ENCODE peak calls at places on chromosomes 6 and 20, in seven cellular contexts. L is epithelial cell of esophagus; J is HFF-Myc; F is fibroblast of villous mesenchyme; Q is CD8-positive, alpha-beta T cell; Y is sigmoid colon; O is IMR-90. A is an unnamed sample.

GRCh38 chr6:125749864-125750691 is 646 bp downstream of the HEY2 start:
- DNase-seq in L (no peak), J (no peak), F (no peak), Q (no peak), Y (no peak), O (no peak), A (no peak)

GRCh38 chr6:36596359-36596758 is 2.2 kb downstream of the SRSF3 start:
- DNase-seq in L (no peak), J (no peak), F (peak), Q (no peak), Y (peak), O (no peak), A (no peak)

GRCh38 chr6:44309631-44310030 is 3.5 kb downstream of the AARS2 start:
- DNase-seq in L (no peak), J (no peak), F (no peak), Q (no peak), Y (no peak), O (no peak), A (no peak)

GRCh38 chr6:89411269-89412070 is 603 bp downstream of the RRAGD start:
- DNase-seq in L (no peak), J (no peak), F (no peak), Q (no peak), Y (peak), O (no peak), A (no peak)

GRCh38 chr20:18637296-18637695 is 49.4 kb downstream of the DTD1 start:
- DNase-seq in L (no peak), J (no peak), F (peak), Q (no peak), Y (no peak), O (no peak), A (no peak)

GRCh38 chr6:43636312-43636667 is 650 bp downstream of the MAD2L1BP start:
- DNase-seq in L (peak), J (no peak), F (peak), Q (no peak), Y (no peak), O (peak), A (no peak)

GRCh38 chr6:170179925-170180324 is 111.0 kb downstream of the DLL1 start:
- DNase-seq in L (no peak), J (no peak), F (no peak), Q (no peak), Y (no peak), O (no peak), A (no peak)

GRCh38 chr6:167782698-167783517 is 43.8 kb upstream of the AFDN start:
- DNase-seq in L (no peak), J (no peak), F (no peak), Q (no peak), Y (peak), O (no peak), A (no peak)

GRCh38 chr20:22453244-22454080 is 130.9 kb downstream of the FOXA2 start:
- DNase-seq in L (peak), J (no peak), F (peak), Q (no peak), Y (no peak), O (no peak), A (no peak)

GRCh38 chr6:135606392-135606791 is 108.9 kb upstream of the AHI1 start:
- DNase-seq in L (no peak), J (no peak), F (no peak), Q (no peak), Y (no peak), O (no peak), A (no peak)

GRCh38 chr6:111823831-111824607 is 49.2 kb downstream of the FYN start:
- DNase-seq in L (peak), J (peak), F (peak), Q (no peak), Y (no peak), O (peak), A (peak)

GRCh38 chr6:140174509-140174908 is 800.1 kb upstream of the CITED2 start:
- DNase-seq in L (peak), J (peak), F (peak), Q (no peak), Y (no peak), O (peak), A (peak)

GRCh38 chr6:168905451-168906090 is 348.1 kb downstream of the THBS2 start:
- DNase-seq in L (peak), J (no peak), F (no peak), Q (peak), Y (no peak), O (no peak), A (no peak)

GRCh38 chr6:44254957-44255808 is 2.1 kb downstream of the SLC35B2 start:
- DNase-seq in L (no peak), J (no peak), F (no peak), Q (no peak), Y (no peak), O (no peak), A (no peak)

GRCh38 chr20:62737271-62737761 is 28.7 kb downstream of the NTSR1 start:
- DNase-seq in L (no peak), J (no peak), F (no peak), Q (no peak), Y (no peak), O (no peak), A (no peak)

GRCh38 chr6:45044510-45045252 is 283.4 kb upstream of the RUNX2 start:
- DNase-seq in L (peak), J (no peak), F (no peak), Q (no peak), Y (no peak), O (no peak), A (no peak)

GRCh38 chr6:25392372-25392771 is 113.2 kb downstream of the CARMIL1 start:
- DNase-seq in L (peak), J (no peak), F (no peak), Q (no peak), Y (no peak), O (no peak), A (no peak)

GRCh38 chr6:38648629-38649028 is 8.9 kb upstream of the BTBD9 start:
- DNase-seq in L (no peak), J (no peak), F (no peak), Q (no peak), Y (no peak), O (no peak), A (no peak)

GRCh38 chr6:13013681-13014550 is 297.3 kb downstream of the PHACTR1 start:
- DNase-seq in L (no peak), J (no peak), F (no peak), Q (no peak), Y (no peak), O (no peak), A (peak)

GRCh38 chr6:80143312-80143960 is 37.0 kb downstream of the BCKDHB start:
- DNase-seq in L (peak), J (peak), F (peak), Q (no peak), Y (peak), O (peak), A (peak)

GRCh38 chr20:6178537-6178936 is 55.7 kb upstream of the FERMT1 start:
- DNase-seq in L (peak), J (no peak), F (peak), Q (no peak), Y (no peak), O (peak), A (peak)

GRCh38 chr6:101730954-101731353 is 337.4 kb downstream of the GRIK2 start:
- DNase-seq in L (peak), J (no peak), F (peak), Q (no peak), Y (no peak), O (peak), A (peak)

GRCh38 chr6:165245716-165246115 is 63.7 kb downstream of the C6orf118 start:
- DNase-seq in L (peak), J (no peak), F (no peak), Q (no peak), Y (no peak), O (no peak), A (no peak)

GRCh38 chr6:44388135-44388487 is 605 bp downstream of the CDC5L start:
- DNase-seq in L (no peak), J (no peak), F (peak), Q (no peak), Y (no peak), O (no peak), A (no peak)

GRCh38 chr6:102327697-102328227 is 934.3 kb downstream of the GRIK2 start:
- DNase-seq in L (peak), J (no peak), F (no peak), Q (no peak), Y (no peak), O (no peak), A (no peak)

GRCh38 chr20:23528867-23529431 is 38.0 kb downstream of the CST8 start:
- DNase-seq in L (peak), J (no peak), F (no peak), Q (no peak), Y (no peak), O (no peak), A (no peak)

GRCh38 chr6:127297502-127298070 is 30.9 kb downstream of the RNF146 start:
- DNase-seq in L (no peak), J (no peak), F (no peak), Q (no peak), Y (no peak), O (no peak), A (no peak)

GRCh38 chr6:4687989-4688947 is 87.9 kb upstream of the CDYL start:
- DNase-seq in L (peak), J (no peak), F (peak), Q (no peak), Y (no peak), O (peak), A (peak)

GRCh38 chr6:12356983-12357972 is 67.1 kb downstream of the EDN1 start:
- DNase-seq in L (peak), J (no peak), F (no peak), Q (no peak), Y (no peak), O (no peak), A (no peak)

GRCh38 chr6:122652431-122652830 is 42.2 kb downstream of the PKIB start:
- DNase-seq in L (peak), J (no peak), F (peak), Q (no peak), Y (no peak), O (peak), A (peak)

GRCh38 chr6:30678964-30679726 is 6.3 kb upstream of the DHX16 start:
- DNase-seq in L (peak), J (peak), F (peak), Q (peak), Y (peak), O (peak), A (peak)
- TF ChIP-seq CTCF in L (peak), J (peak), F (peak), Q (peak), Y (peak), O (peak), A (peak)

GRCh38 chr6:7309050-7309449 is 3.9 kb downstream of the SSR1 start:
- DNase-seq in L (no peak), J (no peak), F (no peak), Q (no peak), Y (no peak), O (no peak), A (no peak)

GRCh38 chr6:7313505-7314165 is 636 bp upstream of the SSR1 start:
- DNase-seq in L (peak), J (no peak), F (no peak), Q (no peak), Y (no peak), O (no peak), A (no peak)

GRCh38 chr6:7311920-7312615 is 931 bp downstream of the SSR1 start:
- DNase-seq in L (peak), J (no peak), F (peak), Q (no peak), Y (no peak), O (peak), A (peak)

GRCh38 chr6:7312616-7313504 is at the start of gene SSR1:
- DNase-seq in L (peak), J (peak), F (peak), Q (peak), Y (peak), O (peak), A (peak)

GRCh38 chr6:7311171-7311570 is 1.8 kb downstream of the SSR1 start:
- DNase-seq in L (no peak), J (no peak), F (peak), Q (no peak), Y (no peak), O (no peak), A (peak)
- H3K4me3 ChIP-seq in L (peak), J (peak), F (peak), Q (no peak), Y (no peak), O (peak), A (peak)

DNA sequence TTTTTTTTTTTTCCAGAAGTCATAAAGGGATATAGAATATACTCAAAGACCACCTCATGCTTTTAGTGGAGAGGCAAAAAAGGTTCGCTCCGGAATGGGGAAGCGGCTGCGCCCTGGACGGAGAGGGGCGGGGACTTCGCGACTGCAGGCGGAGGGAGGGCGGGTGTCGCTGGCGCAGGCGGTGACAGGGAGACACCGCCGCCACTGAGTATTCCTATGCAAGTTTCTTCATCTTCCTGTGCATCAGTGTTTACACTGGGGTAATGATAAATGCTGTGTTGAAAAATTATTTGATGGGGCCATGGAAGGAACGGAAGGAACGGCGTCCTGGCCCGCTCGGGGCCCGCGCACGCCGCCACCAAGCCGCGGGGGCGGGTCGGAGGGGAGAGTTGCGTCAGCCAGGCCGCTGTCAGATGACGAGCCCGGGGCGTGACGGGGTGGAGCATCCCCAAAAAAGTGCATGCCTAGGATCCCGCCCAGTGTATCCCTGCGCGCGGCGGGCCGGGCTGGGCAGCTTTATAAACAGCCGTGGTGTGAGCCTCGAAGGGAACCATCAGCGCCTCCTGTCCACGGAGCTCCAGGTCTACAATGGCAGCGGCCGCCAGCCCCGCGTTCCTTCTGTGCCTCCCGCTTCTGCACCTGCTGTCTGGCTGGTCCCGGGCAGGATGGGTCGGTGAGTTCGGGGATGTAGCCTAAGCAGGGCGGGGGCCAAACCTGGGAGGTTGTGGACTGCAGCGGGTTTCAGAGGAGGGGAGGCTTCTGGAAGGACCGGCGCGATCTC is at the start of gene ULBP1:
- DNase-seq in L (peak), J (peak), F (peak), Q (peak), Y (peak), O (peak), A (peak)
- TF ChIP-seq CTCF in L (peak), J (no peak), F (no peak), Q (no peak), Y (no peak), O (no peak), A (peak)

DNA sequence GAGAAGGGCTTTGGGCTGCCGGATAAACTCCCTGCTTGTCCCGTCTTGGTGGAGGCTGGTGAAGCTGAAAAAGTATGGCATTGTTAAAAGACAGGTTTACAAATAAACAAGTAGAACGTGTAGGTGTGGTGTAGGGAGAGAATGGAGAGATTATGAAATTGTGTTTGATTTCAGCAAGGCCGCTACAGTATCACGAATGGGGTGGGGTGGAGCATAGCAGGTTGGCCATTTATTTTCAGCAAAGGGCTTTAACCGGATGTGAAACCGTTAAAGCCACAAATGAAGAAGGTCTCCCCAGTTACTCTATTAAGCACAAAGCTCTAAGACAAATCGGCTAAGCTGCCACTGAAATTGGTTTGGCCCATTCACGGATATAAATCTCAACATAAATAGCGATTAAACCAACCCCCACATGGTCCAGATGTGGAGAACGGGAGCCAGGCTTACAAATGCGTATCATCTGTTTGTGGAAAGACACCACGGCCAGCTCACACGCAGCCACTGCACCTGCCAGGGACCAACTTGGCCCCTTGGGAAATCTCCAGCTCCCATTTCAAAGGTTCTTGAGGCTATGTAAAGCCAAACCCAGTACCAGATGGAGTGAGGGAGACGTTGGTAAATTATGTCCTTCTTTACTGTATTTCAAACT is 94.0 kb downstream of the ZMYND8 start:
- DNase-seq in L (no peak), J (no peak), F (no peak), Q (no peak), Y (no peak), O (no peak), A (no peak)
- H3K4me3 ChIP-seq in L (no peak), J (no peak), F (no peak), Q (no peak), Y (no peak), O (no peak), A (no peak)